ENCODE peak calls at places on chromosomes 13 and 19, in four cellular contexts. G is HCT116, Z is IMR-90, U is astrocyte. W is an unnamed sample.

GRCh38 chr19:5578094-5578846 is 10.5 kb upstream of the TINCR start:
- DNase-seq in U (no peak), Z (peak; percentile 38), G (no peak), W (no peak)

GRCh38 chr13:71998223-71998622 is 131.2 kb upstream of the DACH1 start:
- DNase-seq in Z (no peak), U (no peak), G (no peak), W (no peak)

GRCh38 chr13:70736622-70737317 is 628.5 kb upstream of the KLHL1 start:
- DNase-seq in Z (no peak), G (no peak), U (no peak), W (no peak)

GRCh38 chr19:958967-959685 is 25.0 kb upstream of the WDR18 start:
- DNase-seq in U (peak; percentile 57), Z (peak; percentile 67), G (peak; percentile 41), W (no peak)

GRCh38 chr13:51499841-51500240 is 47.0 kb upstream of the INTS6 start:
- DNase-seq in U (no peak), G (no peak), Z (no peak), W (no peak)

GRCh38 chr19:1252818-1253513 is 4.6 kb downstream of the MIDN start:
- DNase-seq in U (peak; percentile 95), G (no peak), Z (peak; percentile 97), W (no peak)

GRCh38 chr13:104143760-104144406 is 1077.7 kb upstream of the SLC10A2 start:
- DNase-seq in Z (no peak), U (peak; percentile 2), G (no peak), W (no peak)

GRCh38 chr13:89514534-89515312 is 1832.8 kb upstream of the MIR17HG start:
- DNase-seq in U (peak; percentile 69), G (no peak), Z (peak; percentile 8), W (peak; percentile 28)

GRCh38 chr19:49442793-49443365 is 1.6 kb upstream of the SLC17A7 start:
- DNase-seq in G (peak; percentile 82), Z (peak; percentile 73), U (peak; percentile 61), W (peak; percentile 69)

GRCh38 chr13:92573467-92574057 is 653.0 kb upstream of the GPC6 start:
- DNase-seq in Z (peak; percentile 7), U (peak; percentile 10), G (no peak), W (no peak)

GRCh38 chr13:73496711-73497110 is 437.9 kb downstream of the KLF5 start:
- DNase-seq in Z (no peak), G (no peak), U (no peak), W (no peak)

GRCh38 chr13:31264146-31264545 is 64.4 kb downstream of the B3GLCT start:
- DNase-seq in U (no peak), G (no peak), Z (peak; percentile 29), W (no peak)

GRCh38 chr13:98511435-98511834 is 65.5 kb downstream of the STK24 start:
- DNase-seq in U (no peak), G (no peak), Z (no peak), W (no peak)

GRCh38 chr13:30584332-30584731 is 33.4 kb upstream of the USPL1 start:
- DNase-seq in U (no peak), Z (no peak), G (no peak), W (no peak)

GRCh38 chr19:15727724-15728123 is at the start of gene OR10H2:
- DNase-seq in U (no peak), G (no peak), Z (no peak), W (no peak)

DNA sequence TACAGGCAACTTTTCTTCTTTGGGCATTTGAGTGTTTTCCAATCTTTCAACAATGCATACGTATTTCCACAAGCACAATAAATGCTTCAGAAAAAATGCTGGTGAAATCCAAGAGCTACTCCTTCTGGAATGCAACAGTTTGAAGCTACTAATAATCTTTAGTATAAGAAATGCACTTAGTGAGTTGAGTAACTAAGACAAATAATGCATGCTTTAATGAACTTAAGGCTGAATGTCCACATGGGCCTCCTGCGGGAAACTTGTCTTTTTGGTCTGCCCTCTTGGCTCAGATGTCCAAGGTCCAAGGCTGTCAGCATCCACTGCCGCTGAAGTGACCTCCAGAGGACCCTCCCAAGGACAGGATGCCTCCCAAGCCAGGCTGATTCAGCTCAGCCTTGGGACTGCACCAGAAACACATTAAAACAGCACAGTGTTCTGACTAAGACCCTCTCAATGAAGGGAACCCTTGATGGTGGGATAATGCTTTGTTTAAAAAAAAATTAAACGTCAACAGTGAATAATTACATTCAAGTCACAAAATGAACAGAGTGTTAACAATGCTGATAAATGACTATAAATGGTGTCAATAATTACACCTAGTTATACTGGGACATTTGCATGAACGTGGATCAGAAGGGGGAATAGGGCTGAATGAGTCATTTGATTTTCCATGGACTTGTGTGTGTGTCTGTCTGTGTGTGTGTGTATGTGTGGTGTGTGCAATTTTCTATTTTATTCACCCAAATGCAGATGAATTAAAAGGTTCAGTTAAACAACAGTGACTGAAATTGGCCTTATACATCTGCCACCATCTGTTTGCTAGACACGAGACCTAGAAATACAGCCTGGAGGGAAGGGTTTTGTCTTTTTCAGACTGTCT is 150.5 kb downstream of the COL4A1 start:
- DNase-seq in Z (peak; percentile 24), U (peak; percentile 74), G (no peak), W (no peak)
- H2AFZ ChIP-seq in Z (no peak overlapping the region), U (no peak overlapping the region), G (no peak overlapping the region), W (no peak overlapping the region)

DNA sequence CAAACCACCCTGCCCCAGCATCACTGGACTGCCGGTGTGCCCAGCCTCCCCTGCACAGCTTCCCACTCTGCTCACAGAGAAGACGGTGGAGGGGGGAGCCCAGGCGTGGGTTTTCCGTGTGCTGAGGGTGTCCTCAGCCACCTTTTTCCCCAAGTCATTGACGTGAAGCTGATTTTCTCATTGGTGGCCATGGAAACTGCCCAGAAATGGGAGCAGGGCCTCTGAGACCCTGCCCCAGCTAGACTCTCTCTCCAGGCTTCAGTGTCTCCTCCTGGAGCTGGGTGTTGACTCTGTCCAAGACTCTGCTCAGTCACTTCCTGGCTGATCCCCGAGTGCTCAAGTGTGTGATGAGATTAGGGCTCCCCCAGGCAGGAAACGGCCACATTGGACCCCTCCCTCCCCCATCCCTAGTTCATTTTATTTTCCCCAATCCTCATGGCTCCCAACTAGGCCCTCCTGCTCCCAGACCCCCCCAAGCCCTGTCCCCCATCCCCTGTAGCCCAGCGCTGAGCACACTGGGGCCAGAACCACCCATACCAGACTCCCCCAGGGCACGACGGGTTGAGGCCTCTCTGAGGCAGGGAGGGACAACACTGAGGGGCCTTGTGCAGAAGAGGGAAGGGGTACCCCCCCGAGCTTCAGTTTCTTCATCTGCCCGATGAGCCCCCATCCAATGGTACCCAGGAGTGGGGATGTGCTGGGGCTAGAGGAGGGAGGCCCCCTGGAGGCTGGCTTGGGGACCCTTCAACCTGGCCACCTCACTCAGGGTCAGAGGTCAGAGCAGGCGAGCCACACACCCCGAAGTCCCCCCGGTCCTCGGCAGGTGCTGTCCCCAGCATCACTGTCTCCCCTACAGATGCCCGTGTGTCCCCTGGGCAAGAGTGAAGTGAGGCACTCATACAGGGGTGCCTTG is 1.2 kb upstream of the F2RL3 start:
- DNase-seq in Z (no peak), G (no peak), U (no peak), W (no peak)
- H3K27ac ChIP-seq in Z (no peak overlapping the region), G (no peak overlapping the region), U (no peak overlapping the region), W (no peak overlapping the region)

DNA sequence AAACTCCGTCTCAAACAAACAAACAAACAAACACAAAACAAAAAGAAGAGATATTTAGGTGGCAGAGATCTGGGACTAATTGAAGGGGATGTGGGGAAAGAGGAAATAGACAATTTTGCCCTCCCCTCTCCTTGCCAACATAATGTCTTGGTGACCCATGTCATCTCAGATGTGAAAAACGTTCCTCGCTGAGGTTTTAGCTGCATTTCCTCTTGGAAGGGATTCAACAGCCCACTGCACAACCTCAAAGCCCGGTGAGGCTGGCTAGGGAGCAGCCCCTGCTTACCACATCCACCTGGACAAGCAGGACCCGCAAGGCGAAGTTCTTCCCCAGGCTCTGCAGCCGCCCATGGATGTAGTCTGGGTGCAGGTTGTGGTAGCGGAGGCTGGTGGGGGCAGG is 4.9 kb downstream of the ERCC1 start:
- DNase-seq in U (no peak), Z (no peak), G (no peak), W (no peak)
- H3K9ac ChIP-seq in U (no peak overlapping the region), Z (no peak overlapping the region), G (no peak overlapping the region), W (no peak overlapping the region)

DNA sequence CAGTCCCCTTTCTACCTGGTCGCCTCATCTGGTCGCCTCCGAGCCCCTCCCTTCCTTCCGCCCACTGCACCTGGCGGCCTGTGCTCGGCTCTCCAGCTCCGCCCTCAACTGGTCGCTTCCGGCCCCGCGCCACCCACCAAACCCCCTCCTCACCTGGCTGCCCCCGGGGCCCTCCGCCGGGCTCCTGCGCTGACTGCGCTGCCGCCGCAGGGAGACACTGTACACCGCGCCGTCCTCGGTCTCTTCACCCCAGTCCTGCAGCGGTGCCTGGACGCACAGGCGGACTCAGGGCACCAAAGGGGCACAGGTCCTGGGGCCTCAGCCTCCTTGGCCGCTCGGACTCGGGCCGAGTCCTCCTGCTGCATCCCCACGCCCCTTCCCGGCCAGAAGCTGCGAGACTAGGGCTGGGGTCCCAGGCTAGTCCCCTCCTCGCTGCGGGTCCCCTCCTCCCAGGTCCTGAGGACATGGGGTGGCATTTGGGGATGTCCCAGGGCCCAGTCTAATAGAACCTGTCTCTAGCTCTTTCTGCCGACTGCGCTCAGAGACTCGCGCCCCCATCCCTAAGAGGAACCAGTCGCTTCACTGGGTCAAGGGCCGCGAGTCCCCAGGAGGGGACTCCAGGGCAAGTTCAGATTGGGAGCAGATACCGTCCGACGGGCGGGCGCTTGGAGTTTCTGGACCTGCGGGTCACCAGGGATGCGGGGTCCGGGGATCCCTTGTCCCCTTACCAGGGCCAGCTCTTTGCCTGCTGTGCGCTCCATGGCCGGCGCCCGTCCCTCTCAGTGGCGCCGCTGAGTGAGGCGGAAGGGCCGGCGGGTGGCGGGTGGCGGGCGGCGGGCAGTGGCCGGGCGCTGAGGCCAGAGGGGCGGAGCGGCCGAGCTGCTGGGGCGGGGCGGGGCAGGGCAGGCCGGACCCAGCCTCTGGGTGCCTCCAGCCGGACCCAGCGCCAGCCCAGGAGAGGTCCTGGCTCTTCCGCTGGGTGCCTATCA is at the start of gene RGL3:
- DNase-seq in Z (no peak), G (no peak), U (no peak), W (no peak)
- H2AFZ ChIP-seq in Z (peak within 1 kb of the TSS; percentile 86), G (peak within 1 kb of the TSS; percentile 90), U (no peak within 1 kb of the TSS), W (no peak within 1 kb of the TSS)

GRCh38 chr19:11598746-11599145 is 1.5 kb downstream of the ZNF627 start:
- DNase-seq in Z (no peak), G (no peak), U (no peak), W (no peak)

GRCh38 chr19:11596156-11596555 is 1.1 kb upstream of the ZNF627 start:
- DNase-seq in Z (no peak), U (no peak), G (no peak), W (no peak)

GRCh38 chr19:11597202-11598102 is at the start of gene ZNF627:
- DNase-seq in G (peak; percentile 96), U (peak; percentile 95), Z (peak; percentile 98), W (peak; percentile 75)

GRCh38 chr19:11594084-11594483 is 3.2 kb upstream of the ZNF627 start:
- DNase-seq in G (no peak), U (no peak), Z (no peak), W (no peak)

DNA sequence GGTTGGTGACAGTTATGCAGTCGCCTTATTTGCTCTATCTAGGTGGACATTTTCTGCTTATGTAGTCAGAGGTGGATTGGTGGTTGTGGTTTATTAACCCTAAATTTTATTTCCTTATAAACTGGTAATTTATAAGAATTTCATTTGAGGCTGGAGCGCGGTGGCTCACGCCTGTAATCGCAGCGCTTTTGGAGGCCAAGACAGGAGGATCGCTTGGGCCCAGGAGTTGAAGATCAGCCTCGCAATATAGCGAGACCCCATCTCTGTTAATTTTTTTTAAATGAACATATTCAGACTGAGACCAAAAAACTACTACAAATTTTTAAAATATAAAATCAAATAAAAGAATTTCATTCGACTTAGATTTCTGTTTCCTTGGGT is 810 bp downstream of the ZNF627 start:
- DNase-seq in U (no peak), Z (no peak), G (no peak), W (no peak)
- H3K27ac ChIP-seq in U (peak overlapping the region; percentile 99), Z (peak overlapping the region; percentile 100), G (peak overlapping the region; percentile 89), W (peak overlapping the region; percentile 74)

GRCh38 chr19:58204566-58204965 is 21.7 kb downstream of the ZNF274 start:
- DNase-seq in G (no peak), Z (no peak), U (no peak), W (no peak)

GRCh38 chr19:58209577-58209976 is 19.1 kb upstream of the ZNF544 start:
- DNase-seq in U (no peak), G (no peak), Z (no peak), W (no peak)

GRCh38 chr19:58203814-58204475 is 21.1 kb downstream of the ZNF274 start:
- DNase-seq in U (no peak), Z (no peak), G (no peak), W (no peak)
- H3K9ac ChIP-seq in U (no peak overlapping the region), Z (no peak overlapping the region), G (no peak overlapping the region), W (no peak overlapping the region)

W was measured in keratinocyte.